ENCODE peak calls at places on chromosomes 12 and 14, in ten cellular contexts. E is stimulated activated CD8-positive, alpha-beta memory T cell treated with anti-CD3 and anti-CD28 coated beads, Interleukin-4, amount 100 ng/mL, for 1 hour; M is NCI-H1694; G is lower leg skin; W is fibroblast of lung; B is DMS 273 treated with DMSO at 0.1 percent for 48 hours; C is GM20000; P is MV-4-11; I is stimulated activated naive CD4-positive, alpha-beta T cell treated with Interleukin-2 at 50 U/mL for 16 hours; A is GM19239. U is an unnamed sample.

GRCh38 chr12:96249196-96250118 is 55.3 kb downstream of the ELK3 start:
- DNase-seq in P (no peak), M (no peak), B (no peak), I (no peak), G (no peak), W (peak), A (no peak), E (no peak), C (no peak), U (no peak)

GRCh38 chr12:79765157-79765556 is 74.4 kb upstream of the PAWR start:
- DNase-seq in P (no peak), E (no peak), A (no peak), B (no peak), W (no peak), C (no peak), I (no peak), G (no peak), M (no peak), U (no peak)

GRCh38 chr12:61367281-61367785 is 892.9 kb upstream of the USP15 start:
- DNase-seq in G (no peak), I (no peak), B (no peak), C (no peak), M (no peak), A (no peak), E (no peak), P (no peak), W (no peak), U (peak)

GRCh38 chr14:52342849-52343606 is 28.9 kb downstream of the PTGER2 start:
- DNase-seq in A (no peak), I (no peak), W (peak), B (no peak), E (no peak), P (no peak), M (no peak), G (no peak), C (no peak), U (no peak)

GRCh38 chr12:109864916-109865315 is 15.4 kb downstream of the GLTP start:
- DNase-seq in W (no peak), C (no peak), P (no peak), A (no peak), E (no peak), B (no peak), M (no peak), G (no peak), I (no peak), U (no peak)

GRCh38 chr12:109264095-109264942 is 44.8 kb downstream of the FOXN4 start:
- DNase-seq in M (peak), C (peak), I (peak), P (peak), E (no peak), A (peak), G (peak), W (peak), B (no peak), U (peak)

GRCh38 chr12:101927999-101928398 is 50.6 kb downstream of the DRAM1 start:
- DNase-seq in P (peak), W (no peak), B (no peak), A (no peak), I (no peak), E (no peak), M (no peak), C (no peak), G (no peak), U (no peak)

GRCh38 chr14:68011629-68012028 is 192.1 kb downstream of the RAD51B start:
- DNase-seq in P (no peak), C (no peak), I (no peak), M (no peak), A (no peak), B (no peak), G (no peak), W (peak), E (no peak), U (no peak)

GRCh38 chr14:51576112-51576420 is 75.6 kb upstream of the FRMD6 start:
- DNase-seq in B (no peak), E (no peak), W (no peak), M (no peak), A (no peak), G (no peak), I (no peak), C (no peak), P (no peak), U (no peak)

GRCh38 chr12:94570161-94570560 is 80.2 kb downstream of the TMCC3 start:
- DNase-seq in W (peak), P (no peak), M (no peak), G (no peak), C (no peak), I (no peak), A (no peak), B (no peak), E (no peak), U (no peak)

U was measured in KBM-7.